ENCODE peak calls at places on chromosomes 3 and 15, in four cellular contexts. C, Z, N and A are unnamed samples.

GRCh38 chr3:146839727-146840126 is 234.6 kb upstream of the PLSCR5 start:
- DNase-seq in C (no peak), Z (no peak), N (no peak), A (no peak)

GRCh38 chr15:92801774-92802464 is 98.2 kb upstream of the CHD2 start:
- DNase-seq in C (no peak), Z (peak), N (no peak), A (no peak)

GRCh38 chr3:43477600-43477999 is 144.2 kb downstream of the ANO10 start:
- DNase-seq in C (no peak), Z (no peak), N (no peak), A (no peak)

GRCh38 chr15:25208735-25209134 is 230.1 kb downstream of the UBE3A start:
- DNase-seq in C (no peak), Z (no peak), N (no peak), A (peak)

GRCh38 chr3:183357564-183358079 is 70.8 kb downstream of the MCF2L2 start:
- DNase-seq in C (no peak), Z (no peak), N (no peak), A (no peak)

GRCh38 chr15:88243895-88244787 is 12.4 kb downstream of the NTRK3 start:
- DNase-seq in C (peak), Z (peak), N (peak), A (peak)

GRCh38 chr15:36177590-36178281 is 401.7 kb upstream of the CDIN1 start:
- DNase-seq in C (peak), Z (peak), N (no peak), A (no peak)

GRCh38 chr3:152943645-152944044 is 108.7 kb downstream of the P2RY1 start:
- DNase-seq in C (no peak), Z (peak), N (no peak), A (no peak)

GRCh38 chr15:70284438-70285214 is 186.9 kb upstream of the TLE3 start:
- DNase-seq in C (no peak), Z (no peak), N (no peak), A (no peak)

GRCh38 chr15:52683585-52683984 is 4.4 kb upstream of the ATOSA start:
- DNase-seq in C (no peak), Z (no peak), N (peak), A (no peak)

GRCh38 chr15:41944313-41944940 is 27.9 kb downstream of the EHD4 start:
- DNase-seq in C (peak), Z (peak), N (no peak), A (no peak)

GRCh38 chr3:59894425-59895146 is 844.8 kb upstream of the CFAP20DC start:
- DNase-seq in C (no peak), Z (no peak), N (no peak), A (no peak)

GRCh38 chr3:159634414-159634813 is 354.2 kb upstream of the IL12A start:
- DNase-seq in C (no peak), Z (peak), N (no peak), A (no peak)

GRCh38 chr3:131738095-131738494 is 235.3 kb upstream of the MRPL3 start:
- DNase-seq in C (no peak), Z (peak), N (no peak), A (no peak)

GRCh38 chr3:72258786-72259185 is 473.8 kb upstream of the PROK2 start:
- DNase-seq in C (no peak), Z (no peak), N (no peak), A (no peak)

GRCh38 chr3:197525706-197526105 is 30.1 kb downstream of the BDH1 start:
- DNase-seq in C (no peak), Z (peak), N (no peak), A (no peak)

GRCh38 chr3:51591231-51591630 is 52.7 kb downstream of the RAD54L2 start:
- DNase-seq in C (peak), Z (peak), N (no peak), A (no peak)

GRCh38 chr15:75640483-75641175 is 605 bp upstream of the IMP3 start:
- DNase-seq in C (peak), Z (peak), N (peak), A (peak)

GRCh38 chr15:27025411-27026051 is 54.5 kb downstream of the GABRG3 start:
- DNase-seq in C (no peak), Z (no peak), N (no peak), A (no peak)

GRCh38 chr3:133821767-133822638 is 16.4 kb downstream of the SRPRB start:
- DNase-seq in C (peak), Z (peak), N (no peak), A (peak)

GRCh38 chr15:99443768-99444446 is 121.9 kb upstream of the MEF2A start:
- DNase-seq in C (no peak), Z (no peak), N (no peak), A (no peak)

GRCh38 chr15:99441427-99441766 is 124.4 kb upstream of the MEF2A start:
- DNase-seq in C (no peak), Z (no peak), N (no peak), A (no peak)

GRCh38 chr15:99441871-99442267 is 123.9 kb upstream of the MEF2A start:
- DNase-seq in C (no peak), Z (no peak), N (no peak), A (no peak)

GRCh38 chr15:99442268-99442897 is 123.4 kb upstream of the MEF2A start:
- DNase-seq in C (peak), Z (peak), N (no peak), A (no peak)

GRCh38 chr15:99443056-99443756 is 122.6 kb upstream of the MEF2A start:
- DNase-seq in C (no peak), Z (no peak), N (no peak), A (no peak)
- TF ChIP-seq EZH2phosphoT487 in C (no peak), Z (no peak), N (no peak), A (no peak)

DNA sequence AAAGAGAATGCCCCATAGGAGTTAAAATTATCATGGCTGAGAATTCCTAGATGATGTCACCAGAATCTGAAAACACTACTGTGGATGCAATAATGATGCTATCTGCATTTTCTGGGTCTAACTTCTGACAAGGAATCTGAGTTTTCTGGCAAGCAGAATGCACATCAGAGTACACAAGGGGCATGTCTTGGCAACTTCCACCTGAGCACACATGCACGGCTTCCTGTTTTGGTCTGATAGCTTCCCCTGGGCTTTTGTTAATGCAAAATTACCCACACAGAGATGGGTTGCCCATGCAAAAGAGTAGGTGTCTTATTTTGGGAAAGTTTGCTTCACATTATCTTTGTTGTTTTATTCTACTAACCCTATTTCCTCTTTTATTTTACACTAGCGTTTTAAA is 74.1 kb upstream of the SATB1 start:
- DNase-seq in C (no peak), Z (no peak), N (peak), A (no peak)
- TF ChIP-seq EZH2phosphoT487 in C (no peak), Z (no peak), N (no peak), A (no peak)

DNA sequence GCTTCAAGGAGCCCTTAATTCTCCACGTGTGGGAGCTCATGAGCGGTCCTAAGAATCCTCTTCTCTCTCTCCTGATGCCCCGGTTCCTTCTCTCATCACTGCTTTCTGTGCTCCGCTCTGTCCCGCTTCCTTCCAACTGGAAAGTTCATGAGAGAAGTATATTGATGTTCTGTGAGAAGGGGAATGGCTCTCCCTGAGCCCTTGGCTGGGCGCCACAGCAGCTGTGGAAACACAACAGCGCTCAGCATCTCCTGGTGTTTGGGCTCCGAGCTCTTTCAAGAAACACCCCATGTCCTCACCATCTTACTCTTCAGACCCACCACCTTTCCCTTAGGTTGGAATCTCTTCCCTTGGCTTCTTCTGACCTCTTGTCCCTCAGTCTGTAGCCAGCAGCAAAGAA is 161.7 kb downstream of the VGLL4 start:
- DNase-seq in C (peak), Z (no peak), N (no peak), A (no peak)
- TF ChIP-seq EZH2phosphoT487 in C (no peak), Z (no peak), N (no peak), A (no peak)

GRCh38 chr3:64138046-64138445 is 87.2 kb downstream of the PRICKLE2 start:
- DNase-seq in C (no peak), Z (peak), N (no peak), A (no peak)
- TF ChIP-seq EZH2phosphoT487 in C (no peak), Z (no peak), N (no peak), A (no peak)

DNA sequence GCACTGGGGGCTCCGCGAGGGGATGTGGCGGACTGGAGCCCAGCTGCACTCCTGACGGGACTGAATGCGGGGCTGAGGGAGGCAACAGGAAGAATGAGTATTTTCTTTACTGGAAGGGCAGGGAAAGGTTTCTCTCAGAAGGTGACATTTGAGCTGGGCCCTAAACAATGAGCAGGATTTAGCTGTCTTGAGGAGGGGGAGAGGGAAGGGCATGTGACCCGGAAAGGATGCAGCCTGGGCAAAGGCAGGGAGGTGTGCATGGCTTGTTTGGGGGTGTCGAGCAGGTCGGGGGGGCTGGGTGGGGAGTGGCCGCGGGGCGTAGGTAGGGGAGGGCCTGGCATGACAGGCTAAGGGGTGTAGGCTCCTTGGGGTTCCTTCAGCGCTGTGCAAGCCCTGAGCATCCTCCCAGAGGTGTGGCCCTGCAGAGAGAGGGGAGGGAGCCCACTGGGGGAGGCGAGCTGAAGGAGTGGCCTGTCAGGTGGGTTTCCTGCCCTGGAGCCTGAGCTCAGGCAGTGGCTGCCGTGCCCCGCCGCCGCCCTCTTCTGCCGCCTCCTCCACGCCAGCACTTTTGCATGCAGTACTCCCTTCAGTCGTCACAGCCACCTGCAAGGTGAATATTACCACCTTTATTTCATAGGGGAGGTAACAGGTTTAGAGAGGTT is 17.2 kb upstream of the ANKDD1A start:
- DNase-seq in C (peak), Z (no peak), N (peak), A (peak)
- TF ChIP-seq EZH2phosphoT487 in C (no peak), Z (no peak), N (no peak), A (no peak)

GRCh38 chr3:125175321-125176078 is 37.0 kb downstream of the SLC12A8 start:
- DNase-seq in C (no peak), Z (no peak), N (no peak), A (no peak)
- TF ChIP-seq EZH2phosphoT487 in C (no peak), Z (no peak), N (no peak), A (no peak)